ENCODE peak calls at places on chromosome 22, in four cellular contexts. One of them, this sample, is unnamed.

GRCh38 chr22:48680601-48681000 is 1147.1 kb downstream of the BRD1 start:
- DNase-seq in left ventricle myocardium inferior: no peak
- DNase-seq in A549: no peak
- DNase-seq in RWPE2: no peak
- DNase-seq in this sample: no peak

GRCh38 chr22:38652858-38653257 is 3.3 kb downstream of the FAM227A start:
- DNase-seq in left ventricle myocardium inferior: no peak
- DNase-seq in A549: no peak
- DNase-seq in RWPE2: no peak
- DNase-seq in this sample: no peak

GRCh38 chr22:50190182-50190951 is 4.7 kb downstream of the TRABD start:
- DNase-seq in A549: peak; percentile 74
- DNase-seq in left ventricle myocardium inferior: peak; percentile 84
- DNase-seq in RWPE2: peak; percentile 88
- DNase-seq in this sample: peak; percentile 63

GRCh38 chr22:30423296-30423958 is 2.1 kb upstream of the MTFP1 start:
- DNase-seq in A549: peak; percentile 76
- DNase-seq in RWPE2: peak; percentile 82
- DNase-seq in left ventricle myocardium inferior: peak; percentile 74
- DNase-seq in this sample: peak; percentile 53

GRCh38 chr22:39405346-39406085 is 5.9 kb downstream of the TAB1 start:
- DNase-seq in A549: no peak
- DNase-seq in left ventricle myocardium inferior: no peak
- DNase-seq in RWPE2: no peak
- DNase-seq in this sample: peak; percentile 34

GRCh38 chr22:29632672-29633071 is 29.2 kb downstream of the NF2 start:
- DNase-seq in A549: no peak
- DNase-seq in left ventricle myocardium inferior: no peak
- DNase-seq in RWPE2: no peak
- DNase-seq in this sample: no peak

GRCh38 chr22:41352058-41352457 is 29.7 kb upstream of the TEF start:
- DNase-seq in A549: peak; percentile 56
- DNase-seq in left ventricle myocardium inferior: no peak
- DNase-seq in RWPE2: no peak
- DNase-seq in this sample: no peak

GRCh38 chr22:25960375-25960774 is 208.9 kb upstream of the SEZ6L start:
- DNase-seq in A549: no peak
- DNase-seq in RWPE2: no peak
- DNase-seq in left ventricle myocardium inferior: no peak
- DNase-seq in this sample: no peak

GRCh38 chr22:49965291-49966040 is 4.9 kb downstream of the PIM3 start:
- DNase-seq in A549: no peak
- DNase-seq in RWPE2: peak; percentile 62
- DNase-seq in left ventricle myocardium inferior: peak; percentile 17
- DNase-seq in this sample: peak; percentile 20

GRCh38 chr22:49367016-49367697 is 460.5 kb downstream of the BRD1 start:
- DNase-seq in left ventricle myocardium inferior: no peak
- DNase-seq in RWPE2: no peak
- DNase-seq in A549: no peak
- DNase-seq in this sample: no peak

GRCh38 chr22:25366408-25366807 is 147.0 kb downstream of the CRYBB2 start:
- DNase-seq in RWPE2: no peak
- DNase-seq in A549: no peak
- DNase-seq in left ventricle myocardium inferior: no peak
- DNase-seq in this sample: no peak

GRCh38 chr22:50483977-50484853 is 2.4 kb upstream of the MIOX start:
- DNase-seq in A549: no peak
- DNase-seq in RWPE2: no peak
- DNase-seq in left ventricle myocardium inferior: no peak
- DNase-seq in this sample: no peak

GRCh38 chr22:25183959-25184619 is 15.6 kb upstream of the CRYBB3 start:
- DNase-seq in RWPE2: no peak
- DNase-seq in left ventricle myocardium inferior: no peak
- DNase-seq in A549: no peak
- DNase-seq in this sample: no peak

GRCh38 chr22:40922484-40923303 is 28.5 kb upstream of the RBX1 start:
- DNase-seq in RWPE2: no peak
- DNase-seq in A549: peak; percentile 47
- DNase-seq in left ventricle myocardium inferior: no peak
- DNase-seq in this sample: no peak

GRCh38 chr22:30485362-30485988 is 13.7 kb upstream of the SEC14L3 start:
- DNase-seq in left ventricle myocardium inferior: peak; percentile 56
- DNase-seq in A549: peak; percentile 61
- DNase-seq in RWPE2: no peak
- DNase-seq in this sample: peak; percentile 32

GRCh38 chr22:29607426-29607825 is 4.0 kb downstream of the NF2 start:
- DNase-seq in A549: no peak
- DNase-seq in RWPE2: no peak
- DNase-seq in left ventricle myocardium inferior: no peak
- DNase-seq in this sample: no peak

GRCh38 chr22:30650508-30651116 is 15.0 kb downstream of the SLC35E4 start:
- DNase-seq in left ventricle myocardium inferior: no peak
- DNase-seq in A549: no peak
- DNase-seq in RWPE2: no peak
- DNase-seq in this sample: no peak

GRCh38 chr22:48892571-48893287 is 934.9 kb downstream of the BRD1 start:
- DNase-seq in left ventricle myocardium inferior: no peak
- DNase-seq in RWPE2: peak; percentile 33
- DNase-seq in A549: no peak
- DNase-seq in this sample: no peak

GRCh38 chr22:33921576-33922181 is 1.4 kb upstream of the LARGE1 start:
- DNase-seq in RWPE2: no peak
- DNase-seq in A549: peak; percentile 17
- DNase-seq in left ventricle myocardium inferior: peak; percentile 68
- DNase-seq in this sample: peak; percentile 76

GRCh38 chr22:44172370-44173108 is 8.2 kb upstream of the PARVG start:
- DNase-seq in left ventricle myocardium inferior: peak; percentile 57
- DNase-seq in A549: no peak
- DNase-seq in RWPE2: no peak
- DNase-seq in this sample: no peak

GRCh38 chr22:43747877-43748276 is 64.2 kb downstream of the EFCAB6 start:
- DNase-seq in A549: no peak
- DNase-seq in RWPE2: no peak
- DNase-seq in left ventricle myocardium inferior: no peak
- DNase-seq in this sample: no peak

GRCh38 chr22:40204331-40205116 is 26.8 kb downstream of the TNRC6B start:
- DNase-seq in A549: no peak
- DNase-seq in left ventricle myocardium inferior: peak; percentile 25
- DNase-seq in RWPE2: no peak
- DNase-seq in this sample: no peak

GRCh38 chr22:16917144-16918003 is 90.6 kb downstream of the GAB4 start:
- DNase-seq in A549: peak; percentile 65
- DNase-seq in RWPE2: no peak
- DNase-seq in left ventricle myocardium inferior: peak; percentile 51
- DNase-seq in this sample: peak; percentile 22

GRCh38 chr22:22721681-22722309 is 77.4 kb downstream of the GGTLC2 start:
- DNase-seq in left ventricle myocardium inferior: no peak
- DNase-seq in A549: no peak
- DNase-seq in RWPE2: no peak
- DNase-seq in this sample: no peak

GRCh38 chr22:25759825-25760231 is 17.8 kb downstream of the MYO18B start:
- DNase-seq in left ventricle myocardium inferior: no peak
- DNase-seq in A549: peak; percentile 84
- DNase-seq in RWPE2: peak; percentile 80
- DNase-seq in this sample: no peak

GRCh38 chr22:40479887-40480538 is 109.6 kb downstream of the SGSM3 start:
- DNase-seq in RWPE2: no peak
- DNase-seq in A549: no peak
- DNase-seq in left ventricle myocardium inferior: no peak
- DNase-seq in this sample: no peak

GRCh38 chr22:22771696-22772377 is 115.8 kb upstream of the IGLL5 start:
- DNase-seq in RWPE2: no peak
- DNase-seq in left ventricle myocardium inferior: no peak
- DNase-seq in A549: no peak
- DNase-seq in this sample: no peak

GRCh38 chr22:43971112-43971511 is 15.9 kb downstream of the SAMM50 start:
- DNase-seq in A549: no peak
- DNase-seq in RWPE2: no peak
- DNase-seq in left ventricle myocardium inferior: no peak
- DNase-seq in this sample: no peak

GRCh38 chr22:25987948-25988347 is 181.3 kb upstream of the SEZ6L start:
- DNase-seq in A549: no peak
- DNase-seq in left ventricle myocardium inferior: no peak
- DNase-seq in RWPE2: no peak
- DNase-seq in this sample: no peak

GRCh38 chr22:39462443-39463147 is 5.8 kb downstream of the MGAT3 start:
- DNase-seq in A549: no peak
- DNase-seq in left ventricle myocardium inferior: peak; percentile 63
- DNase-seq in RWPE2: no peak
- DNase-seq in this sample: peak; percentile 50

DNA sequence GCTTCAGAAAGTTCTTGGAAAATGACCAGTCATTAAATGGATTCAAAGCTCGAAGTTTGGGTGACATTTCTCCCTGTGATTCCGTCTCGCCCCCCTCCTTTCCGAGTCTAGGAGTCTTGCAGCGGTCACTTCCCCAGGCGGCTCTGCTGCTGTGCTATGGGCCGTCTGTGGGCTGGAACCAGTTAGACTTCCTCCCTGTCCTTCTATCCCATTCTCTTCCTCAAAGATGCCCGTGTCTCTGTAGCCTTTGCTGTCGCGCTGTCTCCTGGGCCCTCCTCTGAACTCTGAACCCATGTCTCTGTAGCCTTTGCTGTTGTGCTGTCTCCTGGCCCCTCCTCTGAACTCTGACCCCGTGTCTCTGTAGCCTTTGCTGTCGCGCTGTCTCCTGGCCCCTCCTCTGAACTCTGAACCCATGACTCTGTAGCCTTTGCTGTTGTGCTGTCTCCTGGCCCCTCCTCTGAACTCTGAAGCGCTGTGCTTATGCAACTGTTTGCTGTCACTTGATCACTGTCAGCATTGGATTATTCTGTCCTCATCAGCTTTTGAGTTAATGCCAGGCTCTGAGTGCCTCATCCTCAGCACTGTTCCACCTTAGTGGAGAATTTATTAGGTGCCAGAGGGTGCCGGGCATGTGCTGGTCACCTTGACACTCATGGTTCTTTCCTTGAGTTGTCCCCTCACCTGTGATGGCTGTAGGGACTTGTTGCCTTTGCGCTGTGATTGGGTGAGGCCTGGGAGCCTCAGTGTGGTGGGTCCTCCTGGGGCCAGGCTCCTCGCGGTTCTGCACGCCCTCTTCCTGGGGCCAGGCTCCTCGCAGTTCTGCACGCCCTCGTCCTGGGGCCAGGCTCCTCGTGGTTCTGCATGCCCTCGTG is 173.3 kb downstream of the TBC1D22A start:
- DNase-seq in A549: no peak
- DNase-seq in RWPE2: no peak
- DNase-seq in left ventricle myocardium inferior: no peak
- DNase-seq in this sample: no peak
- H3K4me1 ChIP-seq in A549: peaks cover 21% of the 10 kb centered on the region
- H3K4me1 ChIP-seq in RWPE2: peaks cover 28% of the 10 kb centered on the region
- H3K4me1 ChIP-seq in left ventricle myocardium inferior: peaks cover 37% of the 10 kb centered on the region
- H3K4me1 ChIP-seq in this sample: no peaks in the 10 kb centered on the region

GRCh38 chr22:42648368-42649260 is 578 bp downstream of the CYB5R3 start:
- DNase-seq in left ventricle myocardium inferior: peak; percentile 74
- DNase-seq in A549: peak; percentile 43
- DNase-seq in RWPE2: no peak
- DNase-seq in this sample: peak; percentile 50
- H3K4me1 ChIP-seq in left ventricle myocardium inferior: peaks cover 59% of the 10 kb centered on the region
- H3K4me1 ChIP-seq in A549: peaks cover 37% of the 10 kb centered on the region
- H3K4me1 ChIP-seq in RWPE2: peaks cover 22% of the 10 kb centered on the region
- H3K4me1 ChIP-seq in this sample: peaks cover 34% of the 10 kb centered on the region

GRCh38 chr22:23777776-23778575 is 5.3 kb downstream of the MMP11 start:
- DNase-seq in A549: no peak
- DNase-seq in left ventricle myocardium inferior: peak; percentile 76
- DNase-seq in RWPE2: no peak
- DNase-seq in this sample: peak; percentile 44
- H3K4me1 ChIP-seq in A549: peaks cover 25% of the 10 kb centered on the region
- H3K4me1 ChIP-seq in left ventricle myocardium inferior: peaks cover 51% of the 10 kb centered on the region
- H3K4me1 ChIP-seq in RWPE2: peaks cover 11% of the 10 kb centered on the region
- H3K4me1 ChIP-seq in this sample: no peaks in the 10 kb centered on the region

DNA sequence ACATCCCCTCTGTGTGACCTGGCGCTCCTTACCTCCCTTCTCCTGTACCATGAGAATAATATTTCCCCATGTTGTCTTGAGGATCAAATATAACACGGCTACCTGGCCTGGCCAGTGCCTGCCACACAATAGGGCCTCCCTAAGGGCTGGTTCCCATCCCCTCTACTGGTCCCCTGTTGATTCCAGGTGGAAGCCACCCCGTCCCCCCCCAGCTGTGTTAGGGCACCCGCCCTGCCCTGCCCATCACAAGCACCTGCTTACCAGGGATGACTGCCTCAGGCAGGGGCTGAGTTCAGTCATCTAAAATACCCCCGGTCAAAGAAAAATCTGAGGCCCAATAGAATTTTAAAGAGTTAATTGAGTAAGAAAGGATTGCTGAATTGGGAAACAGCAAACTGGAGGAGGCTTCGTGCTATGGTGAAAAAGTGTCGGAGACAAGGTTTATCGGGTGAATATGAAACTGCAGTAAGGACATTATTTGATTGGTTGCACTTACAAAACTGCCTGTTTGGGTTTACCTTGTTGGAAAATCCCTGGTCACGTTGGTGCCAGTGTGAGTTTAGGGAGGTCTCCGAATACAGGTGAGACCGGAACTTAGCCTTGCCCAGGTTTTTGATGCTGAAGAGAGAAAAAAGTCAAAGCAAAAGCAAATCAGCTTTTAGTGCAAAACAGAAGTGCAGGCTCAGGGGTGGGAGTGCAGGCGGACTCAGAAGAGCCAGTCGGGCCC is 5.2 kb downstream of the APOL1 start:
- DNase-seq in left ventricle myocardium inferior: no peak
- DNase-seq in A549: no peak
- DNase-seq in RWPE2: no peak
- DNase-seq in this sample: no peak
- H3K4me1 ChIP-seq in left ventricle myocardium inferior: peaks cover 69% of the 10 kb centered on the region
- H3K4me1 ChIP-seq in A549: peaks cover 22% of the 10 kb centered on the region
- H3K4me1 ChIP-seq in RWPE2: no peaks in the 10 kb centered on the region
- H3K4me1 ChIP-seq in this sample: peaks cover 19% of the 10 kb centered on the region